ENCODE peak calls at places on chromosomes 1 and 21, in four cellular contexts. V is PC-9, C is SK-N-SH, H is GM23248. S is an unnamed sample.
A peak's percentile ranks its signal among the peaks of the same experiment; 100 is the strongest.

GRCh38 chr21:34886554-34887385 is 162.3 kb downstream of the RUNX1 start:
- DNase-seq in V (no peak), C (peak; percentile 54), H (peak; percentile 50), S (peak; percentile 35)

GRCh38 chr1:59188413-59189213 is 108.3 kb upstream of the FGGY start:
- DNase-seq in C (no peak), H (no peak), V (no peak), S (no peak)

GRCh38 chr1:93471284-93471683 is 23.4 kb downstream of the FNBP1L start:
- DNase-seq in V (no peak), H (no peak), C (no peak), S (no peak)

GRCh38 chr1:217136895-217137205 is 413.6 kb upstream of the ESRRG start:
- DNase-seq in V (no peak), H (no peak), C (peak; percentile 17), S (no peak)

GRCh38 chr1:19049798-19050197 is 93.3 kb upstream of the IFFO2 start:
- DNase-seq in H (no peak), V (no peak), C (no peak), S (no peak)

GRCh38 chr1:204842892-204843291 is 27.8 kb upstream of the NFASC start:
- DNase-seq in V (no peak), C (no peak), H (peak; percentile 34), S (peak; percentile 64)

GRCh38 chr1:61851235-61851634 is 109.0 kb downstream of the PATJ start:
- DNase-seq in H (no peak), C (no peak), V (no peak), S (no peak)

GRCh38 chr1:16920951-16921350 is 780 bp upstream of the CROCC start:
- DNase-seq in C (peak; percentile 11), H (no peak), V (no peak), S (no peak)

GRCh38 chr1:70143052-70143659 is 62.2 kb downstream of the LRRC40 start:
- DNase-seq in H (peak; percentile 76), V (no peak), C (no peak), S (no peak)

GRCh38 chr1:147897030-147897756 is 5.4 kb upstream of the GJA8 start:
- DNase-seq in H (no peak), C (peak; percentile 34), V (peak; percentile 22), S (no peak)

DNA sequence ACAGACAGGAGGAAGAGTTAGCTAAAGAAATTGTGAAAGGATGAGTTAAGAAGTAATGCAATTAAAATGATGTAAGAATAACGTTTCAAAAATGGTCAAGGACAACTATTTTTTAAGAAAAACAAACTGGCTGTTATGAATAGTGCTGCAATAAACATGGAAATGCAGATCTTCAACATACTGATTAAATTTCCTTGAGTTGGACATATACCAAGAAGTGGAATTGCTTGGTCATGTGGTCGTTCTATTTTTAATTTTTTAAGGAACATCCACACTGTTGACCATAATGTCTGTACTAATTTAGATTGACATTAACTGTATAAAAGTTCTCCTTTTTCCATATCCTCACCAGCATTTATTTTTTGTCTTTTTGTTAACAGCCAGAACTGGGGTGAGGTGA is 23.2 kb upstream of the PHTF1 start:
- DNase-seq in H (no peak), C (no peak), V (no peak), S (no peak)
- H3F3A ChIP-seq in H (peaks cover 29% of the 10 kb centered on the region), C (no peaks in the 10 kb centered on the region), V (peaks cover 6% of the 10 kb centered on the region), S (peaks cover 22% of the 10 kb centered on the region)

DNA sequence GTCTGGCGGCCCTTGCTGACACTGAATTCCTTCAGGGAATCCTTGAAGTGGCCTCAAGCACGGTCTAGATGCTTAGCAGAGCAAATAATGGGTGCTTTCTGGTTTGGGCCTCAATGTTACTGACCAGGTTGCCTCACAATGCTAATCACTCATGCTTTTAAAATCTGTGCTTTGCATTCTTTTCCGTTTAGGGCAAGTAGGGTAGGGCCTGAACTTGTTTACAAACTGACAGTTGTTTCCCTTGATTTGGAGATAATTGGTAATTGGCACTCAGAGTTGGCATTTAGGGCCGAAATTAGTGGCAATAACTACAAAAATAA is 1.4 kb downstream of the VPS13D start:
- DNase-seq in C (no peak), V (no peak), H (peak; percentile 59), S (no peak)
- H3K4me3 ChIP-seq in C (peak overlapping the region; percentile 76), V (peak overlapping the region; percentile 69), H (peak overlapping the region; percentile 92), S (peak overlapping the region; percentile 94)

GRCh38 chr1:209586341-209586740 is 2.8 kb downstream of the CAMK1G start:
- DNase-seq in C (no peak), H (no peak), V (no peak), S (no peak)

GRCh38 chr1:209590405-209590804 is 6.9 kb downstream of the CAMK1G start:
- DNase-seq in H (peak; percentile 56), V (no peak), C (peak; percentile 72), S (no peak)

GRCh38 chr1:209589440-209589839 is 5.9 kb downstream of the CAMK1G start:
- DNase-seq in H (peak; percentile 36), V (no peak), C (no peak), S (no peak)

GRCh38 chr1:209587778-209588177 is 4.3 kb downstream of the CAMK1G start:
- DNase-seq in C (no peak), H (peak; percentile 55), V (peak; percentile 36), S (no peak)

DNA sequence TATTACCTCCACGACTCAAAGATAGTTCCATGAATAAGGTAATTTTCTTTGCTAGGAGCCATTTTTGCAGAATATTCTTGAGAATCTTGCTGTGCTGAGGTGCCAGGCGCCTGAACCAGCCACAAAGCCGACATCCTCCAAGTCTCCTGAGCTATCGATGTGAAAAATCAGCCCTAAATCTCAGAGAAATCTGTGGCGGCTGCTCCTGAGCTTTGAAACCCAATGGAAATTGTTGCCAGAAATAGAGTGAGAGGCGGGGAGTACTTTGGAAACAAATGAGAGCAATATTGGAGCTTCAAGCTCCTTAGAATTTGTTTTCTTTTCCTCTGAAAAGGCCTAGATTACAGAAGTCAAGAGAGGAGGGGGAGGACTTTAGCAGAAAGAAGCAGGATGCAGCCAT is 6.3 kb downstream of the CAMK1G start:
- DNase-seq in H (no peak), V (no peak), C (no peak), S (no peak)
- H3F3A ChIP-seq in H (no peaks in the 10 kb centered on the region), V (peaks cover 11% of the 10 kb centered on the region), C (peaks cover 31% of the 10 kb centered on the region), S (no peaks in the 10 kb centered on the region)

DNA sequence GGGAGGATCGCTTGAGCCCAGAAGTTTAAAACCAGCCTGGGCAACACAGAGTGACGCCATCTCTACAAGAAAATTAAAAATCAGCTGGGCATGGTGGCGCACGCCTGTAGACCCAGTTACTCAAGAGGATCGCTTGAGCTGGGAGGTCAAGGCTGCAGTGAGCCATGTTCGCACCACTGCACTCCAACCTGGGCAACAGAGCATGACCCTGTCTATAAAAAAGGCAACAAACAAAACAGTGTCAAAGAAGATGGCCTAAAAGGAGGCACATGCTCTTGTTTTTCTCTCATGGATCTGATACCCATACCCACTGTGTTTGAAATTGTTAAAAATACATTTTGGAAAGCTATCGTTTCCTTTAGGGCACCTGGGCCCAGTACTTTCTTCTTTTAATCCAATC is 191.7 kb downstream of the SLC45A1 start:
- DNase-seq in H (no peak), C (no peak), V (no peak), S (no peak)
- H3K4me3 ChIP-seq in H (peak overlapping the region; percentile 65), C (no peak overlapping the region), V (no peak overlapping the region), S (no peak overlapping the region)

GRCh38 chr1:45621895-45622266 is 2.0 kb downstream of the CCDC17 start:
- DNase-seq in V (no peak), C (no peak), H (no peak), S (no peak)
- H3F3A ChIP-seq in V (peaks cover 49% of the 10 kb centered on the region), C (peaks cover 39% of the 10 kb centered on the region), H (peaks cover 14% of the 10 kb centered on the region), S (peaks cover 32% of the 10 kb centered on the region)

DNA sequence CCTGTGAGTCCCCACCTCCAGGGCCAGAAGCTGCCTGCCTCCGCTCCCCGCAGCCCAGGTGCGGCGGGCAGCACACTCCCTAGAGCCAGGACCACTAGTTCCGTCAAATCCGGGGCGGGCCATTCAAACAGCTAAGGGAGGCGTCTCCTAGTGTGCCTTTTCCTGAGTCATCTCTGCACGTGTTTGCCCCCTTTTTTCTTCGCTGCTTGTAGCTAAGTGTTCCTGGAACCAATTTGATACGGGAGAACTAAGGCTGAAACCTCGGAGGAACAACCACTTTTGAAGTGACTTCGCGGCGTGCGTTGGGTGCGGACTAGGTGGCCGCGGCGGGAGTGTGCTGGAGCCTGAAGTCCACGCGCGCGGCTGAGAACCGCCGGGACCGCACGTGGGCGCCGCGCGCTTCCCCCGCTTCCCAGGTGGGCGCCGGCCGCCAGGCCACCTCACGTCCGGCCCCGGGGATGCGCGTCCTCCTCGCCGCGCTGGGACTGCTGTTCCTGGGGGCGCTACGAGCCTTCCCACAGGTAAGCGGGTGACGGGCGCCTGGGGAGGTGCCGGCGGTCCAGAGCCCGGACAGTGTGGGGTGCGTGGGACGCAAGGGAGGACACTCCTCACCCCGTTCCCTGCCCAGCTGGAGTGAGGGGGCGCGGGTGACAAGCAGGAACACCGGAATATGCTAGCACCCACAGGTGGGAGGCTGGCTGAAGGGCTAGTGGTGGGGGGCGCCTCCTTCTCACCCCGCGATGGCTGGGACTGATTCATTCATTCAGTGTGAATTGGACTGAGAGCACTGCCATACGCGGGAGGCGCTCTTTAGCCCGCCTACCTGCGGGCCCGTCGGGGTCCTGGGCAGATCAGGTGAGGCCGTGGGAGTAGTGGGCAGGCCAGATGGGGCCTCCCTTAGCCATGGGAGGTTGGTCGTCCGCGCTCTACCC is at the start of gene TNFRSF8:
- DNase-seq in H (peak; percentile 71), C (peak; percentile 56), V (no peak), S (no peak)
- H3K4me3 ChIP-seq in H (peak within 1 kb of the TSS; percentile 39), C (peak within 1 kb of the TSS; percentile 23), V (no peak within 1 kb of the TSS), S (no peak within 1 kb of the TSS)

DNA sequence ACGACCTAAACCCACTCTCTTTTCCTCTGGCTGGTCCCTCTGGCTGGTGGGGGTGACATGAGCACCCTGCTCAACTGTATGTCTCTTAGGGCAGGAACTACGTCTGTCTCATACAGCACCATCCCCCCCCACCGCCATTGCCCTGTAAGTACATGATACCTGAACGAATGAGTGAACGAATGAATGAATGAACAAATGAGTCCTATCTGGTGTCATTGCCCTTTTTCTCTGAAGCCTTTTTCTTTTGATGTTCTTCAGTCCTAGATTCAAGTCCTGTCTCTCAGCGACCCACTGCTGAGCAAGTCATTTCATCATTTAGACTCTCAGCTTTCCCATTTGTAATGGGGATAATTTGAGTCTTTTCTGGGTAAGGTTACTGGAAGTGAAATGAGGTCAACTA is 10.8 kb downstream of the MATN1 start:
- DNase-seq in C (no peak), V (no peak), H (no peak), S (no peak)
- H3F3A ChIP-seq in C (peaks cover 4% of the 10 kb centered on the region), V (no peaks in the 10 kb centered on the region), H (peaks cover 5% of the 10 kb centered on the region), S (no peaks in the 10 kb centered on the region)

GRCh38 chr1:150259217-150259616 is 1.6 kb downstream of the CA14 start:
- DNase-seq in V (no peak), C (no peak), H (no peak), S (no peak)

GRCh38 chr1:150257624-150258274 is at the start of gene CA14:
- DNase-seq in C (no peak), H (no peak), V (no peak), S (no peak)

GRCh38 chr1:150256549-150257341 is 829 bp upstream of the CA14 start:
- DNase-seq in V (no peak), H (peak; percentile 28), C (no peak), S (no peak)

GRCh38 chr1:150258275-150258666 is 697 bp downstream of the CA14 start:
- DNase-seq in H (no peak), V (no peak), C (no peak), S (no peak)

GRCh38 chr1:150256193-150256548 is 1.4 kb upstream of the CA14 start:
- DNase-seq in C (no peak), H (no peak), V (no peak), S (no peak)
- H3K4me3 ChIP-seq in C (peak overlapping the region; percentile 23), H (peak overlapping the region; percentile 63), V (no peak overlapping the region), S (peak overlapping the region; percentile 59)

S was measured in MM.1S.